ENCODE peak calls at places on chromosomes 4 and X, in eight cellular contexts. V is cardiac fibroblast; P is IMR-90; R is RWPE2; D is nucleus accumbens; I is activated naive CD4-positive, alpha-beta T cell; Y is NAMALWA; M is MG63. U is an unnamed sample.

GRCh38 chr4:26197018-26197779 is 123.6 kb upstream of the RBPJ start:
- DNase-seq in V (peak; percentile 64), P (peak; percentile 97), R (peak; percentile 90), D (no peak), I (peak; percentile 14), Y (no peak), M (peak; percentile 91), U (peak; percentile 23)

GRCh38 chr4:6087669-6088068 is 69.4 kb upstream of the C4orf50 start:
- DNase-seq in V (peak; percentile 12), P (peak; percentile 28), R (no peak), D (no peak), I (no peak), Y (no peak), M (peak; percentile 26), U (no peak)

GRCh38 chr4:48340276-48340904 is 939 bp upstream of the SLAIN2 start:
- DNase-seq in V (peak; percentile 70), P (peak; percentile 83), R (no peak), D (no peak), I (no peak), Y (no peak), M (peak; percentile 35), U (no peak)

GRCh38 chr4:71938776-71939175 is 93.0 kb upstream of the NPFFR2 start:
- DNase-seq in V (peak; percentile 0), P (no peak), R (no peak), D (no peak), I (no peak), Y (no peak), M (peak; percentile 3), U (no peak)

GRCh38 chrX:34381241-34381640 is 249.1 kb upstream of the FAM47A start:
- DNase-seq in V (peak; percentile 16), P (no peak), R (no peak), D (no peak), I (no peak), Y (no peak), M (no peak), U (no peak)

GRCh38 chr4:5988086-5988845 is 30.0 kb downstream of the C4orf50 start:
- DNase-seq in V (no peak), P (no peak), R (no peak), D (no peak), I (no peak), Y (no peak), M (no peak), U (no peak)

GRCh38 chr4:2186133-2186864 is 55.6 kb downstream of the HAUS3 start:
- DNase-seq in V (peak; percentile 45), P (peak; percentile 22), R (no peak), D (no peak), I (no peak), Y (no peak), M (no peak), U (no peak)

GRCh38 chr4:37970702-37971101 is 10.5 kb downstream of the PTTG2 start:
- DNase-seq in V (peak; percentile 49), P (peak; percentile 33), R (no peak), D (no peak), I (no peak), Y (peak; percentile 78), M (peak; percentile 44), U (peak; percentile 60)

GRCh38 chr4:147587061-147587460 is 30.1 kb upstream of the TMEM184C start:
- DNase-seq in V (no peak), P (no peak), R (no peak), D (no peak), I (no peak), Y (no peak), M (no peak), U (no peak)

GRCh38 chr4:78293841-78294301 is 236.7 kb downstream of the FRAS1 start:
- DNase-seq in V (peak; percentile 84), P (peak; percentile 74), R (no peak), D (no peak), I (no peak), Y (no peak), M (peak; percentile 7), U (no peak)

GRCh38 chr4:65799513-65799912 is 129.2 kb upstream of the EPHA5 start:
- DNase-seq in V (no peak), P (no peak), R (no peak), D (no peak), I (no peak), Y (no peak), M (no peak), U (no peak)

U was measured in natural killer cell.